ENCODE peak calls at places on chromosomes 12 and 14, in seven cellular contexts. C, K, W, Y, N, O and Z are unnamed samples.
A peak's percentile ranks its signal among the peaks of the same experiment; 100 is the strongest.

GRCh38 chr12:214005-214736 is at the start of gene SLC6A12:
- DNase-seq in W (no peak), O (no peak), Y (peak; percentile 45), C (no peak), K (no peak), N (no peak), Z (no peak)

GRCh38 chr12:104280111-104280510 is 23.4 kb upstream of the EID3 start:
- DNase-seq in Y (no peak), N (no peak), C (no peak), O (no peak), K (no peak), W (no peak), Z (no peak)

GRCh38 chr14:90518941-90519256 is 122.1 kb downstream of the CALM1 start:
- DNase-seq in W (no peak), K (peak; percentile 16), N (peak; percentile 44), C (no peak), Y (peak; percentile 73), O (no peak), Z (no peak)

GRCh38 chr14:65850429-65851145 is 438.1 kb downstream of the FUT8 start:
- DNase-seq in N (peak; percentile 59), Y (no peak), K (peak; percentile 36), O (no peak), C (no peak), W (no peak), Z (no peak)

GRCh38 chr12:104360988-104361707 is 57.6 kb downstream of the EID3 start:
- DNase-seq in K (no peak), O (no peak), N (no peak), Y (no peak), W (no peak), C (no peak), Z (no peak)

GRCh38 chr12:50151047-50151687 is 16.0 kb downstream of the CERS5 start:
- DNase-seq in K (no peak), W (no peak), C (no peak), Y (no peak), O (no peak), N (no peak), Z (no peak)

GRCh38 chr14:59631237-59631636 is 54.6 kb upstream of the CCDC175 start:
- DNase-seq in C (no peak), N (no peak), O (no peak), Y (no peak), W (no peak), K (no peak), Z (no peak)

GRCh38 chr14:98592611-98593170 is 679.3 kb downstream of the BCL11B start:
- DNase-seq in O (no peak), K (no peak), Y (no peak), W (no peak), N (no peak), C (no peak), Z (no peak)

GRCh38 chr12:104121001-104121400 is 17.0 kb downstream of the NFYB start:
- DNase-seq in W (no peak), O (no peak), Y (no peak), K (no peak), N (no peak), C (no peak), Z (no peak)

GRCh38 chr12:95380997-95381786 is 92.8 kb upstream of the METAP2 start:
- DNase-seq in Y (no peak), N (no peak), W (no peak), O (no peak), K (no peak), C (no peak), Z (no peak)

GRCh38 chr12:15757553-15758255 is 31.5 kb downstream of the EPS8 start:
- DNase-seq in C (no peak), N (no peak), Y (no peak), W (no peak), O (no peak), K (no peak), Z (peak; percentile 87)

GRCh38 chr14:105203057-105203494 is 22.0 kb upstream of the NUDT14 start:
- DNase-seq in W (peak; percentile 84), N (peak; percentile 63), O (peak; percentile 76), C (peak; percentile 86), K (peak; percentile 24), Y (peak; percentile 94), Z (peak; percentile 60)

GRCh38 chr14:25003537-25003936 is 46.4 kb downstream of the STXBP6 start:
- DNase-seq in O (no peak), K (no peak), W (no peak), N (no peak), Y (no peak), C (no peak), Z (no peak)

GRCh38 chr12:57096099-57096572 is 7.2 kb downstream of the NAB2 start:
- DNase-seq in K (no peak), Y (peak; percentile 44), C (no peak), N (no peak), O (peak; percentile 86), W (no peak), Z (peak; percentile 45)

GRCh38 chr12:14970467-14970866 is 2.4 kb upstream of the PDE6H start:
- DNase-seq in Y (no peak), N (no peak), C (no peak), O (no peak), K (no peak), W (no peak), Z (no peak)

GRCh38 chr12:105025890-105026289 is 39.8 kb downstream of the NOPCHAP1 start:
- DNase-seq in O (peak; percentile 67), K (no peak), Y (no peak), N (no peak), C (no peak), W (peak; percentile 88), Z (peak; percentile 77)

GRCh38 chr12:97048421-97049035 is 141.5 kb downstream of the NEDD1 start:
- DNase-seq in N (no peak), W (no peak), O (no peak), C (no peak), Y (no peak), K (no peak), Z (no peak)

GRCh38 chr12:104294845-104295674 is 8.5 kb upstream of the EID3 start:
- DNase-seq in W (no peak), C (no peak), Y (no peak), O (no peak), N (no peak), K (no peak), Z (no peak)

GRCh38 chr14:21510735-21511657 is at the start of gene METTL3:
- DNase-seq in K (peak; percentile 93), O (peak; percentile 98), Y (peak; percentile 98), W (peak; percentile 99), C (peak; percentile 95), N (peak; percentile 91), Z (peak; percentile 93)

GRCh38 chr12:31736472-31736871 is 7.7 kb upstream of the AMN1 start:
- DNase-seq in N (peak; percentile 72), O (no peak), C (no peak), K (peak; percentile 59), Y (no peak), W (no peak), Z (peak; percentile 59)

GRCh38 chr14:64737391-64738305 is 33.4 kb downstream of the PLEKHG3 start:
- DNase-seq in C (no peak), K (no peak), N (no peak), W (no peak), O (no peak), Y (no peak), Z (no peak)

GRCh38 chr14:50353126-50353525 is 41.0 kb downstream of the DMAC2L start:
- DNase-seq in O (no peak), C (no peak), N (no peak), K (no peak), Y (no peak), W (no peak), Z (no peak)

GRCh38 chr12:119229205-119229604 is 50.5 kb downstream of the HSPB8 start:
- DNase-seq in Y (no peak), O (no peak), C (no peak), K (no peak), W (no peak), N (no peak), Z (no peak)
- H3K4me3 ChIP-seq in Y (no peak overlapping the region), O (no peak overlapping the region), C (no peak overlapping the region), K (no peak overlapping the region), W (no peak overlapping the region), N (no peak overlapping the region), Z (no peak overlapping the region)

GRCh38 chr12:68821357-68822188 is 13.6 kb downstream of the MDM2 start:
- DNase-seq in C (no peak), W (no peak), N (no peak), Y (no peak), O (no peak), K (no peak), Z (no peak)

GRCh38 chr12:68825569-68826217 is 17.7 kb downstream of the MDM2 start:
- DNase-seq in C (no peak), N (no peak), O (no peak), K (no peak), Y (no peak), W (no peak), Z (no peak)

GRCh38 chr12:68823711-68824110 is 15.7 kb downstream of the MDM2 start:
- DNase-seq in N (no peak), W (no peak), O (no peak), C (no peak), K (no peak), Y (no peak), Z (no peak)

GRCh38 chr12:68824597-68825250 is 16.7 kb downstream of the MDM2 start:
- DNase-seq in W (no peak), O (no peak), N (no peak), Y (no peak), K (no peak), C (no peak), Z (no peak)

GRCh38 chr12:68824131-68824530 is 16.2 kb downstream of the MDM2 start:
- DNase-seq in C (no peak), N (no peak), Y (no peak), W (no peak), K (no peak), O (no peak), Z (no peak)
- H3K36me3 ChIP-seq in C (no peaks in the 10 kb centered on the region), N (peaks cover 36% of the 10 kb centered on the region), Y (no peaks in the 10 kb centered on the region), W (peaks cover 95% of the 10 kb centered on the region), K (peaks cover 50% of the 10 kb centered on the region), O (peaks cover 4% of the 10 kb centered on the region), Z (peaks cover 86% of the 10 kb centered on the region)

GRCh38 chr14:71956920-71957563 is 24.8 kb downstream of the RGS6 start:
- DNase-seq in K (no peak), O (no peak), C (no peak), Y (no peak), N (no peak), W (no peak), Z (no peak)
- H3K27me3 ChIP-seq in K (no peaks in the 10 kb centered on the region), O (no peaks in the 10 kb centered on the region), C (no peaks in the 10 kb centered on the region), Y (no peaks in the 10 kb centered on the region), N (no peaks in the 10 kb centered on the region), W (no peaks in the 10 kb centered on the region), Z (no peaks in the 10 kb centered on the region)

GRCh38 chr12:6332459-6332858 is 9.4 kb downstream of the TNFRSF1A start:
- DNase-seq in C (no peak), K (no peak), O (no peak), Y (no peak), N (no peak), W (no peak), Z (peak; percentile 48)
- H3K4me3 ChIP-seq in C (no peak overlapping the region), K (no peak overlapping the region), O (no peak overlapping the region), Y (no peak overlapping the region), N (no peak overlapping the region), W (no peak overlapping the region), Z (no peak overlapping the region)

GRCh38 chr12:13219320-13219719 is 22.8 kb downstream of the EMP1 start:
- DNase-seq in K (no peak), W (no peak), N (no peak), C (no peak), Y (no peak), O (no peak), Z (no peak)
- H3K36me3 ChIP-seq in K (no peaks in the 10 kb centered on the region), W (peaks cover 30% of the 10 kb centered on the region), N (no peaks in the 10 kb centered on the region), C (no peaks in the 10 kb centered on the region), Y (no peaks in the 10 kb centered on the region), O (no peaks in the 10 kb centered on the region), Z (peaks cover 55% of the 10 kb centered on the region)